ENCODE peak calls at places on chromosomes 16 and 17, in ten cellular contexts. W is adipocyte, F is fibroblast of villous mesenchyme, J is neuronal stem cell, L is skeletal muscle cell, B is H7, X is A549, D is endodermal cell, C is Caco-2, O is Panc1. V is an unnamed sample.

GRCh38 chr17:40268141-40268712 is 19.5 kb upstream of the CDC6 start:
- DNase-seq in W (no peak), F (no peak), J (no peak), L (no peak), B (no peak), X (no peak), D (no peak), C (no peak), O (no peak), V (peak)

GRCh38 chr17:21298983-21299519 is 14.5 kb downstream of the MAP2K3 start:
- DNase-seq in W (no peak), F (no peak), J (no peak), L (no peak), B (no peak), X (no peak), D (no peak), C (no peak), O (no peak), V (no peak)

GRCh38 chr16:28282045-28282444 is 10.3 kb upstream of the SBK1 start:
- DNase-seq in W (no peak), F (no peak), J (no peak), L (no peak), B (peak), X (no peak), D (no peak), C (no peak), O (no peak), V (no peak)

GRCh38 chr17:34998205-34998604 is 17.9 kb downstream of the LIG3 start:
- DNase-seq in W (peak), F (peak), J (peak), L (peak), B (peak), X (peak), D (peak), C (peak), O (no peak), V (peak)

GRCh38 chr16:71524566-71525553 is 1.4 kb upstream of the CHST4 start:
- DNase-seq in W (no peak), F (no peak), J (no peak), L (no peak), B (no peak), X (no peak), D (peak), C (no peak), O (no peak), V (no peak)

GRCh38 chr16:69481901-69482341 is 57.5 kb downstream of the CYB5B start:
- DNase-seq in W (no peak), F (peak), J (no peak), L (peak), B (peak), X (no peak), D (peak), C (peak), O (no peak), V (peak)

GRCh38 chr17:45282683-45283644 is 21.1 kb upstream of the SPATA32 start:
- DNase-seq in W (no peak), F (peak), J (no peak), L (peak), B (no peak), X (no peak), D (peak), C (no peak), O (no peak), V (peak)

GRCh38 chr16:5455110-5455509 is 357.5 kb upstream of the EEF2KMT start:
- DNase-seq in W (no peak), F (no peak), J (no peak), L (no peak), B (no peak), X (no peak), D (no peak), C (no peak), O (no peak), V (no peak)

GRCh38 chr17:70621593-70621992 is 452.3 kb downstream of the KCNJ2 start:
- DNase-seq in W (no peak), F (no peak), J (no peak), L (peak), B (no peak), X (no peak), D (no peak), C (no peak), O (no peak), V (peak)

GRCh38 chr17:5783851-5784250 is 199.5 kb upstream of the NLRP1 start:
- DNase-seq in W (no peak), F (no peak), J (no peak), L (no peak), B (no peak), X (no peak), D (no peak), C (no peak), O (no peak), V (no peak)

GRCh38 chr16:2085669-2086068 is 37.9 kb downstream of the TSC2 start:
- DNase-seq in W (peak), F (no peak), J (no peak), L (no peak), B (no peak), X (no peak), D (no peak), C (no peak), O (no peak), V (no peak)

GRCh38 chr17:45382226-45382625 is 50.4 kb downstream of the ARHGAP27 start:
- DNase-seq in W (no peak), F (peak), J (no peak), L (no peak), B (no peak), X (no peak), D (no peak), C (no peak), O (no peak), V (no peak)

GRCh38 chr16:23061669-23062068 is 87.6 kb downstream of the USP31 start:
- DNase-seq in W (peak), F (no peak), J (no peak), L (no peak), B (no peak), X (no peak), D (no peak), C (no peak), O (no peak), V (no peak)

GRCh38 chr17:37405955-37406634 is 541 bp downstream of the ACACA start:
- DNase-seq in W (no peak), F (no peak), J (no peak), L (no peak), B (no peak), X (no peak), D (no peak), C (no peak), O (no peak), V (no peak)

GRCh38 chr16:10940501-10941079 is 1.7 kb downstream of the DEXI start:
- DNase-seq in W (peak), F (no peak), J (no peak), L (no peak), B (no peak), X (no peak), D (no peak), C (no peak), O (no peak), V (no peak)

GRCh38 chr16:51939371-51940005 is 607.5 kb downstream of the TOX3 start:
- DNase-seq in W (no peak), F (no peak), J (no peak), L (no peak), B (peak), X (no peak), D (no peak), C (no peak), O (no peak), V (no peak)

GRCh38 chr17:41064301-41064700 is 1.4 kb downstream of the KRTAP2-4 start:
- DNase-seq in W (no peak), F (no peak), J (no peak), L (no peak), B (no peak), X (no peak), D (no peak), C (no peak), O (no peak), V (no peak)

GRCh38 chr17:15260376-15261062 is 4.6 kb downstream of the PMP22 start:
- DNase-seq in W (peak), F (peak), J (peak), L (peak), B (peak), X (peak), D (peak), C (peak), O (no peak), V (peak)

GRCh38 chr16:84730406-84731106 is 30.8 kb downstream of the USP10 start:
- DNase-seq in W (peak), F (peak), J (no peak), L (peak), B (peak), X (peak), D (no peak), C (peak), O (no peak), V (peak)
- H3K4me3 ChIP-seq in W (peak), F (peak), J (no peak), L (peak), B (no peak), X (peak), D (no peak), C (no peak), O (peak), V (peak)

GRCh38 chr17:2053380-2054261 is 1.3 kb upstream of the HIC1 start:
- DNase-seq in W (peak), F (peak), J (no peak), L (no peak), B (peak), X (peak), D (peak), C (peak), O (no peak), V (peak)
- H3K4me3 ChIP-seq in W (peak), F (peak), J (peak), L (peak), B (peak), X (peak), D (peak), C (peak), O (peak), V (peak)

GRCh38 chr17:17752822-17753448 is 71.7 kb downstream of the RAI1 start:
- DNase-seq in W (peak), F (no peak), J (no peak), L (no peak), B (peak), X (no peak), D (peak), C (no peak), O (no peak), V (no peak)
- H3K4me3 ChIP-seq in W (peak), F (peak), J (peak), L (peak), B (peak), X (peak), D (peak), C (no peak), O (peak), V (peak)

GRCh38 chr17:43983515-43984411 is 20.7 kb upstream of the NAGS start:
- DNase-seq in W (no peak), F (no peak), J (no peak), L (no peak), B (peak), X (no peak), D (peak), C (peak), O (no peak), V (no peak)
- H3K4me3 ChIP-seq in W (peak), F (peak), J (peak), L (peak), B (peak), X (peak), D (peak), C (peak), O (peak), V (peak)

GRCh38 chr17:73952498-73953205 is 250.8 kb upstream of the RPL38 start:
- DNase-seq in W (no peak), F (peak), J (peak), L (no peak), B (peak), X (peak), D (peak), C (no peak), O (no peak), V (no peak)
- H3K4me3 ChIP-seq in W (no peak), F (no peak), J (no peak), L (no peak), B (peak), X (peak), D (peak), C (no peak), O (no peak), V (no peak)

GRCh38 chr16:85179344-85180046 is 67.2 kb upstream of the CIBAR2 start:
- DNase-seq in W (no peak), F (no peak), J (no peak), L (no peak), B (no peak), X (no peak), D (no peak), C (no peak), O (no peak), V (no peak)

GRCh38 chr16:85177448-85177846 is 65.2 kb upstream of the CIBAR2 start:
- DNase-seq in W (no peak), F (no peak), J (no peak), L (no peak), B (no peak), X (no peak), D (no peak), C (no peak), O (no peak), V (no peak)

GRCh38 chr16:85176541-85177447 is 64.5 kb upstream of the CIBAR2 start:
- DNase-seq in W (no peak), F (no peak), J (no peak), L (peak), B (no peak), X (no peak), D (no peak), C (no peak), O (no peak), V (no peak)

GRCh38 chr16:85178596-85178995 is 66.3 kb upstream of the CIBAR2 start:
- DNase-seq in W (no peak), F (no peak), J (no peak), L (no peak), B (no peak), X (no peak), D (no peak), C (no peak), O (no peak), V (no peak)

GRCh38 chr16:85178006-85178591 is 65.8 kb upstream of the CIBAR2 start:
- DNase-seq in W (no peak), F (no peak), J (no peak), L (no peak), B (no peak), X (no peak), D (no peak), C (no peak), O (no peak), V (no peak)
- H3K4me3 ChIP-seq in W (no peak), F (no peak), J (no peak), L (no peak), B (no peak), X (no peak), D (no peak), C (no peak), O (no peak), V (no peak)

GRCh38 chr16:86566966-86567700 is 504 bp downstream of the FOXC2 start:
- DNase-seq in W (peak), F (peak), J (no peak), L (no peak), B (peak), X (no peak), D (peak), C (no peak), O (no peak), V (peak)
- H3K4me3 ChIP-seq in W (peak), F (peak), J (peak), L (peak), B (peak), X (peak), D (no peak), C (no peak), O (peak), V (peak)

DNA sequence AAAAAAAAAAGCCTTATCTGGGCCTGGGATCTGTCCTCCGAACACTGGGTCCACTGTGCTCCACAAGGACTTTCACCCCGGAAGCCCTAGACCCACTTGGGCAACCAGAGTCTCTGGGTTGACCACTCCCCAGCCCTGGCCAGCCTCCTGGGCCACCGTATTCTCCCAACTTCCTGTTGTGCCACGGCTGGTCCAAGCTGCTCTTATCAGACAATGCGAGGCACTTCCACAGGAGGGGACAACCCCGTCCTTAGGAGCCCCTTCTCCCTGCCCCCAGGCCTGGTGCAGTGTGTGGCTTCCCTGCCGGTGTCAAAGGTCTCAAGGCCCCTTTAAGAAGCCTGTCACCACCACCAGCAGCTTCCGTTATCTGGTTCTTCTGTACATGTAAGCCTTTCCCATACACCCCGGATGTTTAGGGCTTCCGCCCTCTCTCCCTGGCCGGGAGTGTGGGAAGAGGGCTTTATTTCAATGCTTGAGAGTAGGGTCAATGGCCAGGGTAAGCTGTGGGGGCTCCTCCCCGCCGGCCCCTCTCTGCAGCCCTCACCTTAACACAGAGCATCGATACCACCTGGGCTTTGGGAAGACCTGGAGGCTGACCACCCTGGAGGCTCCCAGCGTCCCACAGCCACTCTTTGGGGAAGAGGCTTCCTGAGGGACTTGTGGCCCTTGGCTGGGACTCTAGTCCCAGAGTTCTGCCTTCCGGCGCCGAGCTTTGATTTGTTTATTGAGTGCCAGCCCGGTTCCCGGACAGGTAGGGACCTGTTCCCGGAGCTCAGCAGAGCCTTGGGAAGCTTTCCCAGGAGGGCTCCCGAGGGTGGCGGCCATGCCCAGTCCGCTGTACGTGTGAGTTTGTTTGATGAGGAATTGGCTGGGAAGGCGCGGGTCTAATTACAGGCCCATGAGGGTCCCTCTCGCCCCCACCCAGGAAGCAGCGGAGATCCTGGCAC is 313.1 kb downstream of the SEC14L1 start:
- DNase-seq in W (no peak), F (peak), J (no peak), L (no peak), B (no peak), X (no peak), D (no peak), C (peak), O (no peak), V (no peak)
- H3K4me3 ChIP-seq in W (no peak), F (peak), J (no peak), L (no peak), B (no peak), X (no peak), D (no peak), C (no peak), O (no peak), V (no peak)

GRCh38 chr17:47239663-47240374 is 13.8 kb upstream of the ITGB3 start:
- DNase-seq in W (peak), F (peak), J (no peak), L (peak), B (no peak), X (peak), D (no peak), C (no peak), O (peak), V (peak)
- H3K4me3 ChIP-seq in W (no peak), F (no peak), J (no peak), L (no peak), B (no peak), X (no peak), D (no peak), C (no peak), O (no peak), V (no peak)

GRCh38 chr17:27455569-27455913 is 707 bp upstream of the KSR1 start:
- DNase-seq in W (no peak), F (no peak), J (no peak), L (no peak), B (no peak), X (no peak), D (no peak), C (no peak), O (no peak), V (no peak)
- H3K4me3 ChIP-seq in W (peak), F (peak), J (peak), L (peak), B (peak), X (peak), D (peak), C (peak), O (peak), V (peak)